ENCODE peak calls at places on chromosomes 6 and 20, in eight cellular contexts. One of them, this sample, is unnamed.

GRCh38 chr6:157834549-157834948 is 11.5 kb downstream of the SNX9 start:
- DNase-seq in breast epithelium: no peak
- DNase-seq in SK-N-MC: no peak
- DNase-seq in endothelial cell of umbilical vein: no peak
- DNase-seq in spleen: no peak
- DNase-seq in stomach: no peak
- DNase-seq in GM12878: no peak
- DNase-seq in GM23338: no peak
- DNase-seq in this sample: no peak

GRCh38 chr20:49635171-49635570 is 67.2 kb upstream of the PTGIS start:
- DNase-seq in GM12878: no peak
- DNase-seq in stomach: no peak
- DNase-seq in endothelial cell of umbilical vein: no peak
- DNase-seq in GM23338: no peak
- DNase-seq in SK-N-MC: no peak
- DNase-seq in spleen: no peak
- DNase-seq in breast epithelium: no peak
- DNase-seq in this sample: no peak

GRCh38 chr6:30075987-30076311 is 380 bp upstream of the RNF39 start:
- DNase-seq in breast epithelium: peak; percentile 97
- DNase-seq in stomach: peak; percentile 75
- DNase-seq in SK-N-MC: no peak
- DNase-seq in endothelial cell of umbilical vein: no peak
- DNase-seq in GM23338: no peak
- DNase-seq in GM12878: no peak
- DNase-seq in spleen: no peak
- DNase-seq in this sample: no peak

GRCh38 chr6:154298297-154298696 is 58.3 kb downstream of the IPCEF1 start:
- DNase-seq in stomach: no peak
- DNase-seq in breast epithelium: no peak
- DNase-seq in endothelial cell of umbilical vein: peak; percentile 77
- DNase-seq in GM12878: peak; percentile 48
- DNase-seq in GM23338: no peak
- DNase-seq in spleen: no peak
- DNase-seq in SK-N-MC: no peak
- DNase-seq in this sample: no peak

GRCh38 chr6:150267686-150268561 is 100.9 kb upstream of the IYD start:
- DNase-seq in SK-N-MC: no peak
- DNase-seq in breast epithelium: peak; percentile 60
- DNase-seq in stomach: no peak
- DNase-seq in spleen: no peak
- DNase-seq in GM23338: peak; percentile 10
- DNase-seq in GM12878: no peak
- DNase-seq in endothelial cell of umbilical vein: no peak
- DNase-seq in this sample: peak; percentile 78

GRCh38 chr6:11766589-11767450 is 11.8 kb downstream of the ADTRP start:
- DNase-seq in SK-N-MC: no peak
- DNase-seq in endothelial cell of umbilical vein: peak; percentile 94
- DNase-seq in stomach: no peak
- DNase-seq in breast epithelium: no peak
- DNase-seq in GM12878: no peak
- DNase-seq in spleen: no peak
- DNase-seq in GM23338: no peak
- DNase-seq in this sample: no peak

GRCh38 chr6:68649669-68650068 is 14.6 kb downstream of the ADGRB3 start:
- DNase-seq in SK-N-MC: no peak
- DNase-seq in GM23338: peak; percentile 62
- DNase-seq in endothelial cell of umbilical vein: no peak
- DNase-seq in breast epithelium: no peak
- DNase-seq in spleen: no peak
- DNase-seq in GM12878: no peak
- DNase-seq in stomach: no peak
- DNase-seq in this sample: no peak

GRCh38 chr20:58023781-58024180 is 204.7 kb downstream of the ANKRD60 start:
- DNase-seq in endothelial cell of umbilical vein: no peak
- DNase-seq in GM23338: no peak
- DNase-seq in GM12878: no peak
- DNase-seq in spleen: no peak
- DNase-seq in breast epithelium: peak; percentile 4
- DNase-seq in SK-N-MC: no peak
- DNase-seq in stomach: no peak
- DNase-seq in this sample: no peak

GRCh38 chr6:145042559-145042958 is 692.8 kb downstream of the EPM2A start:
- DNase-seq in GM12878: no peak
- DNase-seq in SK-N-MC: no peak
- DNase-seq in GM23338: peak; percentile 76
- DNase-seq in stomach: no peak
- DNase-seq in breast epithelium: no peak
- DNase-seq in endothelial cell of umbilical vein: no peak
- DNase-seq in spleen: no peak
- DNase-seq in this sample: no peak

GRCh38 chr6:148348335-148348734 is 5.7 kb downstream of the SASH1 start:
- DNase-seq in SK-N-MC: no peak
- DNase-seq in endothelial cell of umbilical vein: no peak
- DNase-seq in stomach: no peak
- DNase-seq in spleen: no peak
- DNase-seq in GM23338: peak; percentile 41
- DNase-seq in GM12878: no peak
- DNase-seq in breast epithelium: no peak
- DNase-seq in this sample: no peak

GRCh38 chr6:169722362-169723199 is 1.7 kb downstream of the PHF10 start:
- DNase-seq in spleen: peak; percentile 87
- DNase-seq in GM23338: peak; percentile 66
- DNase-seq in GM12878: no peak
- DNase-seq in breast epithelium: peak; percentile 32
- DNase-seq in endothelial cell of umbilical vein: peak; percentile 88
- DNase-seq in stomach: peak; percentile 43
- DNase-seq in SK-N-MC: no peak
- DNase-seq in this sample: no peak

GRCh38 chr6:45422541-45423110 is 44.9 kb upstream of the SUPT3H start:
- DNase-seq in spleen: peak; percentile 91
- DNase-seq in breast epithelium: no peak
- DNase-seq in SK-N-MC: no peak
- DNase-seq in GM23338: peak; percentile 62
- DNase-seq in stomach: peak; percentile 36
- DNase-seq in GM12878: no peak
- DNase-seq in endothelial cell of umbilical vein: peak; percentile 14
- DNase-seq in this sample: no peak

GRCh38 chr20:52425253-52425652 is 233.7 kb upstream of the ZFP64 start:
- DNase-seq in spleen: no peak
- DNase-seq in GM12878: no peak
- DNase-seq in GM23338: no peak
- DNase-seq in breast epithelium: no peak
- DNase-seq in SK-N-MC: no peak
- DNase-seq in endothelial cell of umbilical vein: no peak
- DNase-seq in stomach: no peak
- DNase-seq in this sample: peak; percentile 83

DNA sequence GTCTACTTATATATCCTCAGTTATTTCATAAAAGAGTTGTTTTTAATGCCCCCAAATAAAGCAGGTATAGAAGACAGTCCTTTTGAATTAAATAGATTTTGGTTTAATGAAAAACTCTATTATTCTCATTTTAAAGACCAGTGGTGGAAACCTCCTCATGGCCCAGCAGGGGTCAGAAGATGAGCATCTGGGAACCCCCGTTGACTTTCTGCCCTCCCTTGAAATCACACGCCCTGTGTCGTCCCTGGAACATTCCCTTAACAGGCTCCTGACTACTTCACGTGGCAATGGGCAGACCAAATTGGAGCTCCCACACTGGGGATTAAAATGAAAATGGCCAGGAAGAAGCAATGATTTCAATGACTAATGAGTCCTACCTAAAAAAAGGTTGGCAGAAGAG is 220.9 kb downstream of the KIF16B start:
- DNase-seq in breast epithelium: no peak
- DNase-seq in GM23338: no peak
- DNase-seq in stomach: no peak
- DNase-seq in SK-N-MC: no peak
- DNase-seq in spleen: no peak
- DNase-seq in GM12878: no peak
- DNase-seq in endothelial cell of umbilical vein: no peak
- DNase-seq in this sample: no peak
- H3K27ac ChIP-seq in breast epithelium: no peak overlapping the region
- H3K27ac ChIP-seq in GM23338: no peak overlapping the region
- H3K27ac ChIP-seq in stomach: no peak overlapping the region
- H3K27ac ChIP-seq in SK-N-MC: no peak overlapping the region
- H3K27ac ChIP-seq in spleen: no peak overlapping the region
- H3K27ac ChIP-seq in GM12878: no peak overlapping the region
- H3K27ac ChIP-seq in endothelial cell of umbilical vein: no peak overlapping the region
- H3K27ac ChIP-seq in this sample: no peak overlapping the region

DNA sequence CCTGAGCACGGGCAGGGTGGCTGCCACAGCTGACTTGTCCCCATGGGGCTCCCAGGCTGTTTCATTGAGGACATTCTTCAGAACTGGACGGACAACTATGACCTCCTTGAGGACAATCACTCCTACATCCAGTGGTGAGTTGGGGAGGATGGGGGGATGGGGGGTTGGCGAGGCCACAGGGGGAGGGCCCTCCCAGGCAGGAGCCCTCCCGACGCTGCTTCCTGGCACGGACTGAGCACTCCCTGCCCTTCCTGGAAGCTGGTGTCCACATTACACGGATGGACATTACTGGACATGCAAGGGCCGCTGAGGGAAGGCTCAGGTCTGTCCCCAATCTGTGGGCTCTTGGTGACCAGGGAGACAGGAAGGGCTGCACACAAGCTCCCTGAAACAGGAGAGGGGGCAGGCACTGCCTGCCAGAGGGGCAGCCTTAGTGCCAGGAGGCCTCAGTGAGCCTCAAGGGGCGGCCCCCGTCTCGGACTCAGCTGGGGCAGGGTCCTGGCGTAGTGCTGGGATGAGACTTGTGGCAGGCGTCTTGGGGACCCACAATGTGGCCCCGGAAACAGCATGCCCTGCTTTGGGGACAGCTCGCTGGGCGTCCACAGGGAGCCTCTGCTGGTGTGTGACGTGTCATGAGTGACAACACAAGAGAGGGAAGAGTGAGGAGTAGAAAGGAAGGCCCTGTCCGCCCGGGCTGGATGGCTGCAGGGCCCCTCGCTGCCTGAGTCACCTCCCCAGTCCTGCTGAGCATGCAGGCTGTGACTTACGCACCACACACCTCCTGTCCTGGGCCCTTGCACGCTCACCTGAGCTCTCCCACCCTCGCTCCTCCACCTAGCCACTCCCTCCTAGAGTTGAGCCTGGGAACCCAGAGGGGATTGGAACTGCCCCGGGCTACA is 5.1 kb downstream of the OGFR start:
- DNase-seq in breast epithelium: no peak
- DNase-seq in SK-N-MC: no peak
- DNase-seq in GM23338: no peak
- DNase-seq in GM12878: no peak
- DNase-seq in spleen: no peak
- DNase-seq in stomach: no peak
- DNase-seq in endothelial cell of umbilical vein: no peak
- DNase-seq in this sample: no peak
- TF ChIP-seq POLR2AphosphoS5 in breast epithelium: no peak
- TF ChIP-seq POLR2AphosphoS5 in SK-N-MC: no peak
- TF ChIP-seq POLR2AphosphoS5 in GM23338: no peak
- TF ChIP-seq POLR2AphosphoS5 in GM12878: no peak
- TF ChIP-seq POLR2AphosphoS5 in spleen: no peak
- TF ChIP-seq POLR2AphosphoS5 in stomach: no peak
- TF ChIP-seq POLR2AphosphoS5 in endothelial cell of umbilical vein: no peak
- TF ChIP-seq POLR2AphosphoS5 in this sample: no peak

DNA sequence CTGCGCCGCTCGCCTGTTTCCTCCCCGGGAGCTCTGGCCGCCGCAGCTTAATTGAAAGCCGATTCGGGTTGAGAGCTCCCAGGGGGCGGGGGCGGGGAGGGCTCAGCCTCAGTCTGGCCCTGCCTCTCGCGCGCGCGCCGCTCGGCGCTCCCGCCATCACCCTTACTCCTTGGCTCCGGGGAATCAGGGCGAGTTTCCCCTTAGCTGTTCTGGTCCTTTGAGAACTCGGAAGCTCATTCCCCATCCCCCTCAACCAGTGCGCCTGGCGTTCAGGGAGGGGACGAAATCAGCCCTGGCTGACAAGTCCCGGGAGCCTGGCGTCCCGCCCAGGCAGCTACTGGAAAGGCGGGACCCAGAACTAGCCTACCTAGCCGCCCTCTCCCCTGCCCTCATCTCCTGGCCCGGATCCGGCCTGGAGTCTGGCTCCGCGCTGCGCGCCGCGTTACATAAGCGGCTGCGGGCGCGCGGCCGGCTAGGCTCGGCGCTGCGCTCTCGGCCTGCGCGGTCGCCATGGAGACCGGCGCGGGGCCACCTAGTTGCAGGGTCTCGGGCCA is 2.8 kb downstream of the SLC12A5 start:
- DNase-seq in GM23338: peak; percentile 91
- DNase-seq in SK-N-MC: no peak
- DNase-seq in spleen: no peak
- DNase-seq in endothelial cell of umbilical vein: no peak
- DNase-seq in breast epithelium: no peak
- DNase-seq in GM12878: no peak
- DNase-seq in stomach: peak; percentile 39
- DNase-seq in this sample: no peak
- H3K4me3 ChIP-seq in GM23338: peak overlapping the region; percentile 78
- H3K4me3 ChIP-seq in SK-N-MC: no peak overlapping the region
- H3K4me3 ChIP-seq in spleen: no peak overlapping the region
- H3K4me3 ChIP-seq in endothelial cell of umbilical vein: no peak overlapping the region
- H3K4me3 ChIP-seq in breast epithelium: peak overlapping the region; percentile 3
- H3K4me3 ChIP-seq in GM12878: no peak overlapping the region
- H3K4me3 ChIP-seq in stomach: peak overlapping the region; percentile 11
- H3K4me3 ChIP-seq in this sample: peak overlapping the region; percentile 24

GRCh38 chr6:163324326-163324927 is 90.1 kb upstream of the QKI start:
- DNase-seq in GM23338: no peak
- DNase-seq in spleen: no peak
- DNase-seq in SK-N-MC: no peak
- DNase-seq in GM12878: no peak
- DNase-seq in breast epithelium: no peak
- DNase-seq in endothelial cell of umbilical vein: no peak
- DNase-seq in stomach: no peak
- DNase-seq in this sample: no peak

GRCh38 chr6:163324928-163325784 is 89.4 kb upstream of the QKI start:
- DNase-seq in GM23338: no peak
- DNase-seq in spleen: no peak
- DNase-seq in breast epithelium: no peak
- DNase-seq in endothelial cell of umbilical vein: peak; percentile 29
- DNase-seq in SK-N-MC: no peak
- DNase-seq in stomach: peak; percentile 52
- DNase-seq in GM12878: no peak
- DNase-seq in this sample: no peak

GRCh38 chr6:163323274-163323673 is 91.2 kb upstream of the QKI start:
- DNase-seq in GM12878: no peak
- DNase-seq in spleen: no peak
- DNase-seq in SK-N-MC: no peak
- DNase-seq in stomach: no peak
- DNase-seq in endothelial cell of umbilical vein: no peak
- DNase-seq in GM23338: no peak
- DNase-seq in breast epithelium: no peak
- DNase-seq in this sample: no peak

GRCh38 chr6:163321717-163322116 is 92.8 kb upstream of the QKI start:
- DNase-seq in SK-N-MC: no peak
- DNase-seq in GM23338: no peak
- DNase-seq in stomach: no peak
- DNase-seq in endothelial cell of umbilical vein: no peak
- DNase-seq in spleen: no peak
- DNase-seq in breast epithelium: no peak
- DNase-seq in GM12878: no peak
- DNase-seq in this sample: no peak

DNA sequence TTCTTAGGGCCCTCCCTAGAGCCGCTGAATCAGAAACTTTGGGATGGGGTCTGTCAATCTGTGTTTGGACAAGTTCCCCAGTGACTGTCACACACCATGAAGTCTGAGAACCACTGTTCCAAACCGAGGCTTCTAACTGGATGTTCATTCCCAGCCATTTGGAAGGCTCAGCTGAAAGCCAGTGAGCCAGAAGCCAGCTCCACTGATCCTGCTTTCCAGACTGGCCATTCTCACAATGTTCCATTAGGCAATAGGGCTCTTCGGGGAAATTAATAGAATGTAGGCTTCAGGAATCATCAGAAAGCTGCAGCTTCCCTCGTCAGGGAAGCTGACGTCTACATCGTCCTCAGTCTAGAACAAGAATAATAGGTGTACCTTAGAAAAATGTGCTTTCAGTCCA is 90.8 kb upstream of the QKI start:
- DNase-seq in SK-N-MC: no peak
- DNase-seq in stomach: no peak
- DNase-seq in GM23338: no peak
- DNase-seq in breast epithelium: no peak
- DNase-seq in endothelial cell of umbilical vein: no peak
- DNase-seq in GM12878: no peak
- DNase-seq in spleen: no peak
- DNase-seq in this sample: no peak
- H3K27ac ChIP-seq in SK-N-MC: no peak overlapping the region
- H3K27ac ChIP-seq in stomach: no peak overlapping the region
- H3K27ac ChIP-seq in GM23338: no peak overlapping the region
- H3K27ac ChIP-seq in breast epithelium: no peak overlapping the region
- H3K27ac ChIP-seq in endothelial cell of umbilical vein: no peak overlapping the region
- H3K27ac ChIP-seq in GM12878: no peak overlapping the region
- H3K27ac ChIP-seq in spleen: no peak overlapping the region
- H3K27ac ChIP-seq in this sample: no peak overlapping the region